ENCODE peak calls at places on chromosomes 6 and 20, in eight cellular contexts. K is breast epithelium; L is CD8-positive, alpha-beta memory T cell; E is neuronal stem cell; S is CD4-positive, alpha-beta T cell; Z is heart left ventricle; D is keratinocyte; C is mammary epithelial cell. O is an unnamed sample.
A peak's percentile ranks its signal among the peaks of the same experiment; 100 is the strongest.

GRCh38 chr6:101730954-101731353 is 337.4 kb downstream of the GRIK2 start:
- DNase-seq in E (no peak), S (no peak), Z (no peak), D (no peak), K (no peak), L (no peak), C (no peak), O (no peak)

GRCh38 chr20:47879771-47880170 is 94.5 kb upstream of the SULF2 start:
- DNase-seq in K (no peak), S (no peak), D (no peak), C (no peak), Z (no peak), L (no peak), E (no peak), O (no peak)

GRCh38 chr6:67896476-67896875 is 738.6 kb upstream of the ADGRB3 start:
- DNase-seq in C (no peak), E (no peak), K (no peak), L (no peak), D (no peak), Z (no peak), S (no peak), O (no peak)

GRCh38 chr6:1667012-1667804 is 57.5 kb downstream of the FOXC1 start:
- DNase-seq in S (no peak), L (no peak), C (no peak), Z (no peak), K (no peak), D (no peak), E (no peak), O (no peak)

GRCh38 chr20:17558154-17558940 is 11.5 kb upstream of the DSTN start:
- DNase-seq in E (no peak), Z (no peak), L (no peak), C (peak; percentile 88), K (no peak), D (no peak), S (no peak), O (peak; percentile 51)

GRCh38 chr6:9412951-9413559 is 977.7 kb upstream of the SLC35B3 start:
- DNase-seq in C (peak; percentile 19), K (no peak), S (no peak), D (no peak), L (no peak), E (no peak), Z (no peak), O (no peak)

GRCh38 chr20:17281478-17281877 is 54.6 kb downstream of the PCSK2 start:
- DNase-seq in Z (no peak), D (no peak), S (no peak), C (peak; percentile 18), K (no peak), L (no peak), E (no peak), O (no peak)

GRCh38 chr6:18990313-18990978 is 603.3 kb downstream of the RNF144B start:
- DNase-seq in D (no peak), S (no peak), L (no peak), K (peak; percentile 70), C (peak; percentile 16), Z (peak; percentile 77), E (peak; percentile 74), O (no peak)

GRCh38 chr6:6610031-6610591 is 21.6 kb downstream of the LY86 start:
- DNase-seq in K (no peak), L (peak; percentile 13), C (no peak), Z (no peak), E (no peak), D (no peak), S (peak; percentile 41), O (no peak)

GRCh38 chr6:104095661-104096416 is 763.9 kb downstream of the HACE1 start:
- DNase-seq in C (no peak), S (no peak), Z (no peak), E (no peak), D (no peak), K (no peak), L (no peak), O (no peak)

GRCh38 chr6:82773061-82773717 is 292.5 kb downstream of the UBE3D start:
- DNase-seq in L (no peak), C (no peak), E (no peak), K (no peak), D (no peak), S (no peak), Z (no peak), O (no peak)

GRCh38 chr20:31573555-31574295 is 31.4 kb upstream of the ID1 start:
- DNase-seq in L (no peak), S (no peak), K (no peak), E (no peak), Z (no peak), D (no peak), C (no peak), O (no peak)

GRCh38 chr20:59269396-59270025 is 30.9 kb upstream of the EDN3 start:
- DNase-seq in L (no peak), C (no peak), S (no peak), E (no peak), Z (no peak), K (no peak), D (no peak), O (no peak)

GRCh38 chr20:57038608-57039440 is 227.6 kb downstream of the BMP7 start:
- DNase-seq in L (no peak), D (no peak), K (no peak), E (no peak), C (no peak), Z (no peak), S (no peak), O (no peak)

GRCh38 chr20:53291548-53291947 is 302.1 kb downstream of the ZNF217 start:
- DNase-seq in E (no peak), S (no peak), L (no peak), K (no peak), D (no peak), Z (no peak), C (no peak), O (no peak)

GRCh38 chr6:56938634-56939294 is 16.1 kb upstream of the BEND6 start:
- DNase-seq in Z (no peak), D (peak; percentile 98), S (no peak), E (no peak), K (no peak), C (peak; percentile 100), L (no peak), O (peak; percentile 98)

GRCh38 chr20:32509639-32510066 is 75.5 kb downstream of the NOL4L start:
- DNase-seq in Z (no peak), E (no peak), K (no peak), S (peak; percentile 67), L (peak; percentile 37), C (no peak), D (no peak), O (no peak)

GRCh38 chr6:113184736-113185135 is 672.4 kb upstream of the MARCKS start:
- DNase-seq in K (no peak), E (no peak), C (no peak), Z (peak; percentile 79), D (no peak), S (no peak), L (no peak), O (no peak)

GRCh38 chr20:61525781-61526431 is 273.8 kb downstream of the CDH4 start:
- DNase-seq in S (no peak), D (no peak), C (no peak), K (no peak), Z (no peak), E (no peak), L (no peak), O (no peak)

GRCh38 chr6:64489760-64490159 is 854.2 kb downstream of the PHF3 start:
- DNase-seq in C (no peak), Z (no peak), S (no peak), E (no peak), L (no peak), K (no peak), D (no peak), O (no peak)

GRCh38 chr6:57221936-57222683 is at the start of gene RAB23:
- DNase-seq in C (peak; percentile 82), K (peak; percentile 78), Z (peak; percentile 94), L (peak; percentile 69), D (peak; percentile 19), S (peak; percentile 85), E (peak; percentile 89), O (no peak)

GRCh38 chr6:155265843-155266535 is 2.2 kb downstream of the CLDN20 start:
- DNase-seq in S (no peak), Z (no peak), C (no peak), D (no peak), K (no peak), E (no peak), L (no peak), O (no peak)
- H3K27ac ChIP-seq in S (no peak overlapping the region), Z (no peak overlapping the region), C (no peak overlapping the region), D (no peak overlapping the region), K (no peak overlapping the region), E (no peak overlapping the region), L (no peak overlapping the region), O (no peak overlapping the region)

GRCh38 chr20:43725666-43726065 is 1.1 kb downstream of the GTSF1L start:
- DNase-seq in E (no peak), Z (no peak), K (no peak), L (no peak), C (no peak), S (no peak), D (no peak), O (no peak)
- H3K27ac ChIP-seq in E (no peak overlapping the region), Z (no peak overlapping the region), K (no peak overlapping the region), L (no peak overlapping the region), C (no peak overlapping the region), S (no peak overlapping the region), D (no peak overlapping the region), O (no peak overlapping the region)

GRCh38 chr20:23820493-23820892 is 6.0 kb downstream of the CST2 start:
- DNase-seq in D (no peak), Z (no peak), C (no peak), K (no peak), S (no peak), L (no peak), E (no peak), O (no peak)

GRCh38 chr20:23826541-23827018 is at the start of gene CST2:
- DNase-seq in S (no peak), L (no peak), D (no peak), K (no peak), Z (no peak), C (no peak), E (no peak), O (no peak)

DNA sequence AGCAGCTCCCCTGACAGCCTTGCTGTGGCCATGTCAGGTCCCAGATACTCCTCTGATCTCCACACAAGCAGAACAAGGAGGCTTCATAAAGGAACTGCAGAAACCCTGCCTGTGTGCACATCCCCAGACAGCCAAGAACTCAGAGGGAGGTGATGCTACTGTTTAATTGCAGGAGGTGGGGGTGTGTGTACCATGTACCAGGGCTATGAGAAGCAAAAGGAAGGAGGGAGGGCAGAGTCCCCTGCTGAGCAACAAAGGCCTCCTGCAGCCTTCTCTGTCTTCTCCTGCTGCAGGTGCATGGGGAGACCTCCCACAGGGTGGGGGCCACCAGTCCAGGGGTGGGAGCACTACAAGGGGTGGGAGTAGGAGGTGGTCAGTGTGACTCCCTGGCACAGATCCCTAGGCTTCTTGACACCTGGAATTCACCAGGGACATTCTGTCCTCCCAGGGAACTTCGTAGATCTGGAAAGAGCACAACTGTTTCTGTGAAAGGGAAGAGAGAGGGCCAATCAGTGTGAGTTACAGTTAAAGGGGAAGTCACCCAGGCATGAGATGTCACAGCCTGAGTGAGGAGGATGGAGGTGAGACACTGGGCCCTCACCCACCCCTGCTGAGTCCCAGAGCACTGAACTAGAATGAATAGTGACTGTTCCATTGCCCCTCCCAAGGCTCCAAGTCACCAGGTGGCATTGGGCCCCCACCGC is 2.8 kb downstream of the CST2 start:
- DNase-seq in Z (no peak), D (no peak), S (no peak), K (no peak), C (no peak), L (no peak), E (no peak), O (no peak)
- H3K27ac ChIP-seq in Z (no peak overlapping the region), D (no peak overlapping the region), S (no peak overlapping the region), K (no peak overlapping the region), C (no peak overlapping the region), L (no peak overlapping the region), E (no peak overlapping the region), O (no peak overlapping the region)

GRCh38 chr6:36443951-36444428 is 1.2 kb downstream of the KCTD20 start:
- DNase-seq in Z (no peak), D (no peak), C (peak; percentile 44), S (no peak), L (no peak), K (no peak), E (no peak), O (no peak)
- H3K27ac ChIP-seq in Z (peak overlapping the region; percentile 96), D (peak overlapping the region; percentile 89), C (peak overlapping the region; percentile 94), S (no peak overlapping the region), L (peak overlapping the region; percentile 97), K (peak overlapping the region; percentile 98), E (no peak overlapping the region), O (peak overlapping the region; percentile 85)

O was measured in epithelial cell of prostate.